ENCODE peak calls at places on chromosomes 3 and 15, in seven cellular contexts. K, L, C, U, R, P and S are unnamed samples.

GRCh38 chr15:83837946-83838571 is 184.1 kb downstream of the ADAMTSL3 start:
- DNase-seq in K (peak; percentile 73), L (peak; percentile 29), C (peak; percentile 78), U (peak; percentile 81), R (no peak), P (peak; percentile 3), S (peak; percentile 29)

GRCh38 chr15:32691316-32692032 is 26.3 kb upstream of the GREM1 start:
- DNase-seq in K (no peak), L (no peak), C (no peak), U (no peak), R (no peak), P (no peak), S (no peak)

GRCh38 chr3:17850448-17850847 is 108.0 kb upstream of the TBC1D5 start:
- DNase-seq in K (no peak), L (no peak), C (no peak), U (no peak), R (no peak), P (no peak), S (no peak)

GRCh38 chr3:43362183-43362582 is 75.8 kb downstream of the SNRK start:
- DNase-seq in K (no peak), L (no peak), C (no peak), U (no peak), R (no peak), P (no peak), S (no peak)

GRCh38 chr15:51775967-51776816 is 24.8 kb downstream of the TMOD2 start:
- DNase-seq in K (no peak), L (peak; percentile 43), C (peak; percentile 91), U (no peak), R (peak; percentile 57), P (peak; percentile 49), S (peak; percentile 58)

GRCh38 chr15:63037996-63038720 is 4.4 kb upstream of the TPM1 start:
- DNase-seq in K (no peak), L (no peak), C (no peak), U (no peak), R (no peak), P (no peak), S (no peak)

GRCh38 chr15:77012868-77013267 is 17.9 kb downstream of the PSTPIP1 start:
- DNase-seq in K (peak; percentile 25), L (no peak), C (no peak), U (no peak), R (peak; percentile 86), P (no peak), S (no peak)

GRCh38 chr3:81851166-81851565 is 89.7 kb upstream of the GBE1 start:
- DNase-seq in K (no peak), L (no peak), C (no peak), U (no peak), R (no peak), P (no peak), S (no peak)

GRCh38 chr3:28667646-28668376 is 319.2 kb upstream of the AZI2 start:
- DNase-seq in K (peak; percentile 71), L (peak; percentile 48), C (peak; percentile 85), U (no peak), R (no peak), P (peak; percentile 66), S (peak; percentile 13)

GRCh38 chr3:170469151-170470062 is 50.7 kb downstream of the CLDN11 start:
- DNase-seq in K (no peak), L (no peak), C (no peak), U (no peak), R (no peak), P (no peak), S (no peak)

GRCh38 chr3:57127849-57128566 is 37.1 kb downstream of the IL17RD start:
- DNase-seq in K (no peak), L (no peak), C (no peak), U (no peak), R (no peak), P (no peak), S (no peak)

GRCh38 chr15:60162911-60163310 is 158.8 kb downstream of the FOXB1 start:
- DNase-seq in K (no peak), L (no peak), C (no peak), U (no peak), R (no peak), P (no peak), S (no peak)

GRCh38 chr3:180048840-180049239 is 12.1 kb upstream of the PEX5L start:
- DNase-seq in K (no peak), L (no peak), C (no peak), U (no peak), R (no peak), P (no peak), S (no peak)

GRCh38 chr3:116148881-116149530 is 296.3 kb downstream of the LSAMP start:
- DNase-seq in K (no peak), L (no peak), C (no peak), U (no peak), R (no peak), P (no peak), S (no peak)

GRCh38 chr3:55461896-55462295 is 25.2 kb downstream of the WNT5A start:
- DNase-seq in K (no peak), L (no peak), C (no peak), U (no peak), R (no peak), P (no peak), S (no peak)

GRCh38 chr3:158140396-158140795 is 30.5 kb downstream of the RSRC1 start:
- DNase-seq in K (no peak), L (no peak), C (no peak), U (no peak), R (no peak), P (no peak), S (no peak)

GRCh38 chr3:57512174-57512573 is 32.0 kb downstream of the DNAH12 start:
- DNase-seq in K (no peak), L (no peak), C (no peak), U (no peak), R (no peak), P (no peak), S (no peak)

GRCh38 chr15:58387130-58387529 is 44.7 kb upstream of the LIPC start:
- DNase-seq in K (no peak), L (no peak), C (no peak), U (no peak), R (no peak), P (no peak), S (no peak)

GRCh38 chr3:177610677-177611654 is 413.7 kb upstream of the TBL1XR1 start:
- DNase-seq in K (peak; percentile 39), L (no peak), C (peak; percentile 55), U (no peak), R (no peak), P (peak; percentile 40), S (no peak)

GRCh38 chr3:149120051-149120972 is 9.1 kb upstream of the HPS3 start:
- DNase-seq in K (no peak), L (no peak), C (peak; percentile 83), U (no peak), R (no peak), P (no peak), S (no peak)

GRCh38 chr15:71747128-71748083 is 62.9 kb upstream of the NR2E3 start:
- DNase-seq in K (no peak), L (peak; percentile 68), C (no peak), U (no peak), R (no peak), P (no peak), S (no peak)

GRCh38 chr15:66472176-66472999 is 25.2 kb downstream of the SNAPC5 start:
- DNase-seq in K (no peak), L (no peak), C (no peak), U (no peak), R (peak; percentile 75), P (peak; percentile 14), S (peak; percentile 29)

GRCh38 chr3:114660124-114660523 is 366.3 kb downstream of the TIGIT start:
- DNase-seq in K (peak; percentile 36), L (peak; percentile 25), C (no peak), U (no peak), R (no peak), P (no peak), S (peak; percentile 9)

GRCh38 chr15:69760263-69760855 is 307.7 kb downstream of the RPLP1 start:
- DNase-seq in K (no peak), L (no peak), C (no peak), U (no peak), R (no peak), P (no peak), S (no peak)

GRCh38 chr15:88785217-88785616 is 18.0 kb upstream of the ACAN start:
- DNase-seq in K (no peak), L (no peak), C (no peak), U (no peak), R (no peak), P (no peak), S (no peak)
- H3K27ac ChIP-seq in K (no peak overlapping the region), L (no peak overlapping the region), C (no peak overlapping the region), U (no peak overlapping the region), R (no peak overlapping the region), P (no peak overlapping the region), S (no peak overlapping the region)

GRCh38 chr3:101857279-101857678 is 8.0 kb downstream of the NFKBIZ start:
- DNase-seq in K (no peak), L (no peak), C (no peak), U (no peak), R (no peak), P (no peak), S (no peak)
- H3K27ac ChIP-seq in K (no peak overlapping the region), L (no peak overlapping the region), C (no peak overlapping the region), U (no peak overlapping the region), R (no peak overlapping the region), P (no peak overlapping the region), S (no peak overlapping the region)

DNA sequence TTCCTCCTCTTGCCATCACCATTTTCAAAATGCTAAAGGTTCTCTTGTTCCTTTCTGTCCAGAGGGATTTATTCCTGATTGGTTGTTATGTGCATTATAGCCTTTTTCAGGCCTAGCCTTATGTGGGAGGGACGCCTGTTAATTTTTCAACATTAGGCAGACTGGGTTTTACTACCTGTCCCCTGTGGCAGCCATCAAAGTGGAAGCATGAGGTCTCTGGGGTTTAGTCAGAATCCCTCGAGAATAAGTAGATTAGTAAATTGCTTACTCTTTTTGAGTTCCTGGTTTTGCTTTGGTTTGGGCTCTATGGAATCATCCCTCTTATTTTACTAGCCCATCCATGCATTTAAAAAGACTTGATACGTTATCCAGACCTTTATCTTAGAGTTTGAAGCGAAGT is 32.4 kb downstream of the PAK2 start:
- DNase-seq in K (no peak), L (no peak), C (no peak), U (no peak), R (no peak), P (no peak), S (no peak)
- H3K27ac ChIP-seq in K (no peak overlapping the region), L (no peak overlapping the region), C (peak overlapping the region; percentile 28), U (no peak overlapping the region), R (no peak overlapping the region), P (no peak overlapping the region), S (no peak overlapping the region)

DNA sequence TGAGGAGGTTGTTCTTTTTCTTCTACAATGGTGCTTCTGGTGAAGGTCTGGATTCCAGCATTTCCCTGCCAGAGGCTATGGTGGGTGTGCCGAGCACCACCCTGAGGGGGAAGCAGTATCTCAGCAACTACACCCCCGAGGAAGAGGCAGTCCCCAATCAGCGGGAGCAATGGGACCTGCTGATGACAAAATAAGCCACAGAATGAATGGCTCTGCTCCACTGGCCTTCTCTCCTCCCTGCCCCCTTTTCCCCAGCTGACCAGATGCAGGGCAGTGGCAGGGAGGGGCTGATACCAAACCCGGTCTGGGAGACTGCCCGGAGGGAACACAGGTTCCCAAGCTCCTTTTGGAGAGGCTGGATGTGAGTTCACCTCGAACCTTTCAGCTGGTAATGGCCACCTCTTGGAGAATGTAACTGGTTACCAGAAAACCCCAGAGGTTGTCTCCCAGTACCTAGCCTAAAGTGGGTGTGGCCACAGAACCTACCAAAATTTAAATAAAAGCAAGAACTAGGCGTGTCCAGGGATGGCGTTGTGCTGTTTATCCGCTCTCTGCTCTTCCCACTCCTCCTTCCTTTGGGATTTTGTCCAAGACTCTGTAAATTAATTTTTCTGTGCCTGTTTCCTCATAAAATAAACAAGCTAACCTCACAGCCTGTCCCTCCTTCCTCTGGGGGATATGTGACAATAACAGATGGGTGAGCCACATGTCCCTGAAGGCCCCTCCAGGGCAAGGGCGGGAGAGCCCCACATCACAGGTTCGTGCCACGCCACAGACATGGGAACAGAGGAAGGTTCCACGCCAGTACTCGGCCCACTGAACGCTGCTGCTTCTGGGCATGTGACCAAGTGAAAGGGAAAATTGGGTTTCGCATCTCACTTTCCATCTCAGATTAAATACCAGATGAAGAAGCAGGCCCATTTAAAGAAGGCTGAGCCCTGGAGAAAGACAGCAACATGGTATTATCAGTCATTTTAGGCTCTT is 35.1 kb upstream of the SPTBN5 start:
- DNase-seq in K (peak; percentile 69), L (no peak), C (no peak), U (no peak), R (no peak), P (no peak), S (no peak)
- H3K27ac ChIP-seq in K (peak overlapping the region; percentile 74), L (peak overlapping the region; percentile 17), C (peak overlapping the region; percentile 39), U (peak overlapping the region; percentile 58), R (no peak overlapping the region), P (no peak overlapping the region), S (no peak overlapping the region)